ENCODE peak calls at places on chromosomes 3 and 15, in five cellular contexts. One of them, this sample, is unnamed.

GRCh38 chr15:25054329-25054728 is 99.5 kb downstream of the SNRPN start:
- DNase-seq in fibroblast of lung: no peak
- DNase-seq in NAMALWA: no peak
- DNase-seq in H9: peak; percentile 14
- DNase-seq in ecto neural progenitor cell: no peak
- DNase-seq in this sample: peak; percentile 15

GRCh38 chr15:28861031-28861534 is 12.6 kb upstream of the GOLGA6L7 start:
- DNase-seq in fibroblast of lung: no peak
- DNase-seq in NAMALWA: no peak
- DNase-seq in H9: no peak
- DNase-seq in ecto neural progenitor cell: no peak
- DNase-seq in this sample: no peak

GRCh38 chr3:33355611-33356010 is 78.4 kb downstream of the FBXL2 start:
- DNase-seq in fibroblast of lung: peak; percentile 77
- DNase-seq in NAMALWA: no peak
- DNase-seq in H9: no peak
- DNase-seq in ecto neural progenitor cell: no peak
- DNase-seq in this sample: no peak

GRCh38 chr3:146125946-146126345 is 35.0 kb downstream of the PLOD2 start:
- DNase-seq in fibroblast of lung: peak; percentile 96
- DNase-seq in NAMALWA: no peak
- DNase-seq in H9: no peak
- DNase-seq in ecto neural progenitor cell: no peak
- DNase-seq in this sample: no peak

GRCh38 chr15:25611603-25612002 is 172.8 kb upstream of the UBE3A start:
- DNase-seq in fibroblast of lung: no peak
- DNase-seq in NAMALWA: no peak
- DNase-seq in H9: no peak
- DNase-seq in ecto neural progenitor cell: no peak
- DNase-seq in this sample: no peak

GRCh38 chr3:192850501-192850981 is 67.1 kb downstream of the MB21D2 start:
- DNase-seq in fibroblast of lung: peak; percentile 89
- DNase-seq in NAMALWA: no peak
- DNase-seq in H9: no peak
- DNase-seq in ecto neural progenitor cell: peak; percentile 49
- DNase-seq in this sample: peak; percentile 91

GRCh38 chr15:71749500-71749899 is 60.9 kb upstream of the NR2E3 start:
- DNase-seq in fibroblast of lung: no peak
- DNase-seq in NAMALWA: no peak
- DNase-seq in H9: no peak
- DNase-seq in ecto neural progenitor cell: no peak
- DNase-seq in this sample: no peak

GRCh38 chr3:194565597-194566190 is 67.5 kb downstream of the TMEM44 start:
- DNase-seq in fibroblast of lung: peak; percentile 84
- DNase-seq in NAMALWA: no peak
- DNase-seq in H9: no peak
- DNase-seq in ecto neural progenitor cell: no peak
- DNase-seq in this sample: no peak

GRCh38 chr3:123110238-123110952 is 43.6 kb downstream of the PDIA5 start:
- DNase-seq in fibroblast of lung: no peak
- DNase-seq in NAMALWA: no peak
- DNase-seq in H9: no peak
- DNase-seq in ecto neural progenitor cell: peak; percentile 65
- DNase-seq in this sample: no peak